ENCODE peak calls at places on chromosomes 1 and 21, in seven cellular contexts. N is uterus, F is cardiac muscle cell, B is prostate gland, D is stomach, E is B cell, U is fibroblast of mammary gland. C is an unnamed sample.

GRCh38 chr1:28860332-28861073 is 48.5 kb downstream of the OPRD1 start:
- DNase-seq in F (no peak), N (no peak), E (no peak), B (no peak), D (peak; percentile 69), U (peak; percentile 39), C (peak; percentile 30)

GRCh38 chr1:231421616-231421970 is 494 bp downstream of the EGLN1 start:
- DNase-seq in F (peak; percentile 62), E (no peak), U (no peak), B (peak; percentile 17), N (peak; percentile 28), D (peak; percentile 44), C (peak; percentile 39)

GRCh38 chr1:109771712-109772657 is 8.3 kb upstream of the EPS8L3 start:
- DNase-seq in E (no peak), U (no peak), B (no peak), F (no peak), N (peak; percentile 9), D (no peak), C (no peak)

GRCh38 chr1:23791434-23792047 is 596 bp downstream of the LYPLA2 start:
- DNase-seq in N (no peak), F (peak; percentile 47), U (no peak), E (peak; percentile 66), D (peak; percentile 49), B (no peak), C (peak; percentile 61)

GRCh38 chr1:47225430-47226100 is 6.5 kb downstream of the TAL1 start:
- DNase-seq in N (peak; percentile 10), E (no peak), B (no peak), F (peak; percentile 49), U (no peak), D (no peak), C (no peak)

GRCh38 chr1:37673920-37674319 is 18.4 kb upstream of the CDCA8 start:
- DNase-seq in N (no peak), F (no peak), D (no peak), U (no peak), E (no peak), B (no peak), C (peak; percentile 24)

GRCh38 chr1:58858344-58858673 is 74.5 kb upstream of the JUN start:
- DNase-seq in D (no peak), B (no peak), U (no peak), F (no peak), N (no peak), E (no peak), C (no peak)

GRCh38 chr21:26952274-26953066 is 14.4 kb downstream of the ADAMTS5 start:
- DNase-seq in B (no peak), N (no peak), U (no peak), D (no peak), E (no peak), F (no peak), C (no peak)

GRCh38 chr1:160113407-160113806 is 2.2 kb upstream of the ATP1A2 start:
- DNase-seq in D (no peak), B (no peak), U (no peak), N (no peak), F (no peak), E (no peak), C (no peak)
- TF ChIP-seq CTCF in D (no peak), B (no peak), U (no peak), N (no peak), F (no peak), E (no peak), C (no peak)

GRCh38 chr21:22120616-22121266 is 1122.5 kb downstream of the NCAM2 start:
- DNase-seq in D (no peak), F (no peak), U (peak; percentile 1), B (no peak), N (no peak), E (no peak), C (no peak)
- TF ChIP-seq CTCF in D (no peak), F (peak; percentile 30), U (peak; percentile 6), B (peak; percentile 20), N (no peak), E (no peak), C (no peak)

GRCh38 chr1:6823822-6824221 is 38.6 kb downstream of the CAMTA1 start:
- DNase-seq in E (no peak), F (no peak), B (no peak), D (no peak), U (no peak), N (no peak), C (no peak)

GRCh38 chr1:6819641-6820040 is 34.4 kb downstream of the CAMTA1 start:
- DNase-seq in E (no peak), U (peak; percentile 27), N (no peak), D (no peak), F (no peak), B (no peak), C (no peak)

GRCh38 chr1:6822530-6823359 is 37.5 kb downstream of the CAMTA1 start:
- DNase-seq in D (peak; percentile 43), N (no peak), E (no peak), F (peak; percentile 33), U (no peak), B (no peak), C (peak; percentile 76)

GRCh38 chr1:6824665-6825368 is 39.6 kb downstream of the CAMTA1 start:
- DNase-seq in E (no peak), F (no peak), N (no peak), D (no peak), U (peak; percentile 15), B (peak; percentile 18), C (no peak)

GRCh38 chr1:6820899-6821298 is 35.6 kb downstream of the CAMTA1 start:
- DNase-seq in E (no peak), U (no peak), F (no peak), N (no peak), D (no peak), B (no peak), C (no peak)
- TF ChIP-seq CTCF in E (no peak), U (no peak), F (no peak), N (no peak), D (no peak), B (no peak), C (no peak)

DNA sequence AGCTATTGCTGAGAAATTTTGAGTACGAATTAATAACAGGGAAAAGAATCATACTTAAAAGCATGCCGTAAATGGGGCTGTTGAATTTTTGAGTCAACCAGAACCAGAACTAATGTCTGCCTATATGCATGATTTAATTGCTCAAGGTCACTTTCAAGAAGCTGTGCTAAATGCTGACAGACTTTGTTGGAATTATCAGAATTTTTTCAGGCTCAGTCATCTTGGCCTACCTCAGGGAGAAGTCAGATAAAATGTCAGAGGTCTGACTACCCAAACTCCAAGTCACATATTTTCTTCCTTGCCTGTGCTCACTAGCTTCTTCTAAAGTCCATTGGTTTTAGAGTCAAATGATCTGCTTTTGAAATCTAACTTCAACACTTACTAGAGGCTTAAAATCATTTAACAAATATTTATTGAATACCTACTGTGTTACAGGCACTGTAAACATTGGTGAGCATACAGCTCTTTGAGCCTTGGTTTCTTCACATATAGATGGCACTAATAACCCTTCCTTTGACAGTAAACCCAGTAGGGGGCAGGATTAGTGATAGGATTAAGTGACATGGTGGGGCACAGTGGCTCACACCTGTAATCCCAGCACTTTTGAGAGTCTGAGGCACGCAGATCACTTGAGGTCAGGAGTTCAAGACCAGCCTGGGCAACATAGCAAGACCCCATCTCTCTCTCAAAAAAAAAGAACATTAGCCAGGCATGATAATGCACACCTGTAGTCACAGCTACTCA is 121.2 kb upstream of the SLC44A3 start:
- DNase-seq in F (no peak), E (no peak), N (no peak), B (no peak), D (no peak), U (peak; percentile 70), C (no peak)
- TF ChIP-seq CTCF in F (no peak), E (no peak), N (no peak), B (no peak), D (no peak), U (no peak), C (no peak)

GRCh38 chr1:176444286-176444685 is 18.7 kb upstream of the PAPPA2 start:
- DNase-seq in F (no peak), E (no peak), U (no peak), B (no peak), N (no peak), D (no peak), C (no peak)
- TF ChIP-seq CTCF in F (no peak), E (no peak), U (peak; percentile 3), B (no peak), N (no peak), D (no peak), C (no peak)

GRCh38 chr21:42010507-42011493 is 640 bp upstream of the ZBTB21 start:
- DNase-seq in U (no peak), N (no peak), B (peak; percentile 43), E (peak; percentile 61), F (peak; percentile 63), D (no peak), C (peak; percentile 41)
- TF ChIP-seq CTCF in U (no peak), N (no peak), B (peak; percentile 31), E (no peak), F (no peak), D (no peak), C (no peak)

DNA sequence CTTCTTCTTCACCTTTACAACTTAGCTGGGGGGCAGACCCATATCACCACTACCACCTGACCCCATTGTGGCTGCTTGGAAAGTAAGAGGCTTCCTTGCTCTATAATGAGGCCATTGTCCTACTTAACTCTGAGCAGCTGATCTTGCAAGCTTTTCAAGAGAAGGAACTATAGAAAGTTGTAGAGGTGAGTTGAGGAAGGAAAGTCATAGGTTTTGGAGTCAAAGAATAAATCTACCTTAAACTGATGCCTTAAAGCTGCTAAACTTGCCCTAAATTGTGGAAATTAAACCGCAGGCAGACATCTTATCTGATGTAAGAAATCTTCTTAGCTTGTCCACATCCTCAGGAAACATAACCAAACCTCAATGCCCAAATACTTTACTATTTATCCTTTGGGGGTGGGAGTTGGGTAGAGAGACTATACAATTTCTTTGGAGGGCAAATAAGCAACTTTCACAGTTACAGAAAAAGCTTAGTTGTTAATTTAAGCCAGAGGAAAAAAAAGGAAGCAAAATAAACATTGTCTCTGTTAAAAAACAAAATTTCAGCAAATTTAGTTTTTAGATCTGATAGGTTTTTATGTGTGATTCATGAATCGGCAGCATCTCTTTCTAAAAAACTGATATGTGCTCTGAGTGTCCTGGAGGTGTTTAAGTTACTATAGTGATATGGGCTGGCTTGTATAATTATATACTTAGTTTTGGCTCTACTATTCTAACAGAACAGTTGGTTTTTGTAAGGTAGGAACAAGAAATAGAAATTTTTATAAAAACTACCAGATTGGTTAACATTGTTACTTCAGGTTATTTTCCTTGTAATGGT is 4.7 kb downstream of the IL23R start:
- DNase-seq in U (no peak), E (no peak), F (no peak), B (no peak), D (no peak), N (no peak), C (no peak)
- TF ChIP-seq CTCF in U (no peak), E (no peak), F (no peak), B (no peak), D (no peak), N (no peak), C (no peak)

DNA sequence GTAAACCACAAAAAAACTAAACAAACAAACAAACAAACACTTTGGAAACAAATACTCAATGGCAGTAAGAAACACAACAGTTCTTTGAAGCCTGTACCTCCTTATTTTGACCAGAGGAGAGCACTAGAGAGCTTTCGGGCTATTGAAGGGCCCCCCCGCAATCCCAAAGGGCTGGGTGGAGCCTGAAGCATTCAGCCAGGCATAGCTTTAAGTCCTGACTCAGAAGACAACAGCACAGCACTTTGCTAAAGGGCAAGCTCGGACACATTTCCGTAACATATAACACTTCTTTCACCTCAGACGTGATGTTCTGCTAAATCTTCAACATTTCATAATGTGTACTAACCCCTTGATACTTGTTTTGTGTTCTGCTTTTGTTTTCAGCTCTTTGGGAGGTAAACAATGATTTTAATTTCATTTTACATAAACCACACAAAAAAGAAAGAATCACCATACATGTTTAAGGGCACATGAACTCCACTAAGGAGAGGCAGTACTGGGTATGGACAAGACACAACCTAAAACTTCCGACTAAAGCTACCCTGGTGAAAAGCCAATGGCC is 9.7 kb upstream of the SHCBP1L start:
- DNase-seq in N (peak; percentile 85), U (peak; percentile 91), F (peak; percentile 90), B (peak; percentile 81), E (peak; percentile 79), D (peak; percentile 78), C (peak; percentile 52)
- TF ChIP-seq CTCF in N (peak; percentile 97), U (peak; percentile 97), F (peak; percentile 89), B (peak; percentile 92), E (peak; percentile 89), D (no peak), C (peak; percentile 72)

C was measured in colonic mucosa.